ENCODE peak calls at places on chromosomes 16 and 17, in seven cellular contexts. Z, M, X, T, L, H and Q are unnamed samples.

GRCh38 chr17:3799181-3799627 is 1.8 kb downstream of the ITGAE start:
- DNase-seq in M (no peak), Z (no peak), L (no peak), H (no peak), X (no peak), T (no peak), Q (no peak)

GRCh38 chr16:1108299-1109252 is 12.5 kb upstream of the C1QTNF8 start:
- DNase-seq in H (no peak), L (peak), X (no peak), Z (no peak), M (no peak), T (no peak), Q (no peak)

GRCh38 chr16:88570691-88571092 is 489 bp downstream of the ZC3H18 start:
- DNase-seq in T (peak), M (peak), Z (peak), X (no peak), L (no peak), H (no peak), Q (no peak)

GRCh38 chr17:45227101-45227591 is 5.5 kb downstream of the FMNL1 start:
- DNase-seq in H (no peak), M (peak), X (no peak), L (no peak), T (peak), Z (peak), Q (peak)

GRCh38 chr17:68784431-68784830 is 170.8 kb downstream of the ABCA8 start:
- DNase-seq in T (peak), H (no peak), X (no peak), Z (no peak), L (no peak), M (no peak), Q (no peak)

GRCh38 chr17:28895794-28896447 is 1.6 kb downstream of the FLOT2 start:
- DNase-seq in L (no peak), X (no peak), Z (peak), M (no peak), H (no peak), T (no peak), Q (peak)

GRCh38 chr17:58369214-58370031 is 17.4 kb upstream of the SUPT4H1 start:
- DNase-seq in H (no peak), L (no peak), M (no peak), Z (no peak), X (no peak), T (no peak), Q (no peak)

GRCh38 chr16:49273771-49274170 is 7.9 kb downstream of the CBLN1 start:
- DNase-seq in X (no peak), H (no peak), T (no peak), L (no peak), M (no peak), Z (no peak), Q (no peak)

GRCh38 chr17:83128306-83129240 is 49.2 kb downstream of the METRNL start:
- DNase-seq in H (no peak), T (no peak), Z (no peak), M (no peak), X (no peak), L (no peak), Q (peak)

GRCh38 chr16:84143784-84144199 is 1.2 kb downstream of the HSDL1 start:
- DNase-seq in Z (peak), M (peak), H (peak), X (no peak), T (no peak), L (no peak), Q (no peak)

GRCh38 chr17:79622776-79623175 is 11.9 kb upstream of the RBFOX3 start:
- DNase-seq in Z (no peak), H (no peak), M (no peak), T (no peak), L (no peak), X (no peak), Q (peak)

GRCh38 chr17:11363575-11363974 is 122.6 kb downstream of the SHISA6 start:
- DNase-seq in X (no peak), M (no peak), L (no peak), H (no peak), T (no peak), Z (no peak), Q (no peak)

GRCh38 chr16:12793120-12793889 is 10.4 kb downstream of the CPPED1 start:
- DNase-seq in T (no peak), H (no peak), X (no peak), L (no peak), Z (no peak), M (no peak), Q (no peak)

GRCh38 chr17:19996502-19996901 is 12.7 kb upstream of the SPECC1 start:
- DNase-seq in H (peak), L (no peak), Z (no peak), M (no peak), T (peak), X (no peak), Q (no peak)

GRCh38 chr17:79870540-79870939 is 31.3 kb upstream of the CBX4 start:
- DNase-seq in H (no peak), X (no peak), Z (no peak), M (no peak), L (no peak), T (no peak), Q (peak)

GRCh38 chr17:18319604-18320256 is 4.6 kb downstream of the SMCR8 start:
- DNase-seq in M (peak), L (peak), Z (peak), T (peak), H (peak), X (no peak), Q (peak)

GRCh38 chr17:74347646-74348045 is 14.0 kb downstream of the BTBD17 start:
- DNase-seq in T (no peak), X (no peak), M (no peak), L (no peak), Z (no peak), H (no peak), Q (no peak)

GRCh38 chr17:8489841-8490240 is 54.2 kb downstream of the NDEL1 start:
- DNase-seq in T (no peak), M (no peak), H (no peak), Z (no peak), X (no peak), L (no peak), Q (no peak)

GRCh38 chr16:8959921-8960787 is 3.6 kb downstream of the USP7 start:
- DNase-seq in H (no peak), Z (peak), T (peak), M (peak), X (no peak), L (no peak), Q (no peak)

GRCh38 chr17:8875416-8875815 is 7.9 kb upstream of the PIK3R6 start:
- DNase-seq in H (no peak), X (no peak), M (no peak), Z (no peak), T (no peak), L (no peak), Q (no peak)

GRCh38 chr17:31490991-31491793 is 99.7 kb downstream of the RAB11FIP4 start:
- DNase-seq in T (no peak), H (no peak), X (no peak), Z (peak), L (no peak), M (peak), Q (peak)

GRCh38 chr16:70444249-70445063 is 5.6 kb upstream of the ST3GAL2 start:
- DNase-seq in Z (no peak), L (no peak), M (no peak), T (peak), H (no peak), X (no peak), Q (no peak)

GRCh38 chr16:10622036-10622921 is 41.9 kb upstream of the EMP2 start:
- DNase-seq in X (no peak), L (no peak), M (no peak), T (no peak), H (no peak), Z (no peak), Q (no peak)

GRCh38 chr17:4586043-4586442 is 1.7 kb downstream of the SMTNL2 start:
- DNase-seq in X (no peak), T (no peak), L (no peak), H (no peak), Z (no peak), M (no peak), Q (no peak)

GRCh38 chr16:64864232-64864803 is 257.5 kb downstream of the CDH11 start:
- DNase-seq in T (peak), M (no peak), Z (no peak), L (no peak), H (no peak), X (no peak), Q (no peak)

GRCh38 chr17:80005360-80006338 is 30.0 kb downstream of the TBC1D16 start:
- DNase-seq in X (peak), Z (peak), T (no peak), H (peak), M (peak), L (peak), Q (peak)

GRCh38 chr17:15381707-15382106 is 40.3 kb upstream of the TEKT3 start:
- DNase-seq in X (no peak), H (no peak), T (no peak), L (no peak), M (no peak), Z (no peak), Q (no peak)

GRCh38 chr16:86809458-86809955 is 231.2 kb downstream of the FOXL1 start:
- DNase-seq in H (no peak), L (no peak), Z (no peak), M (no peak), T (peak), X (no peak), Q (no peak)

GRCh38 chr16:86051376-86052114 is 152.6 kb downstream of the IRF8 start:
- DNase-seq in L (no peak), M (no peak), H (no peak), T (no peak), X (no peak), Z (no peak), Q (peak)

GRCh38 chr17:69434164-69434579 is 19.7 kb downstream of the MAP2K6 start:
- DNase-seq in H (peak), M (no peak), Z (no peak), L (peak), X (no peak), T (no peak), Q (no peak)

GRCh38 chr16:88306860-88307545 is 75.8 kb upstream of the ZNF469 start:
- DNase-seq in H (no peak), T (peak), X (no peak), L (no peak), Z (no peak), M (no peak), Q (no peak)